ENCODE peak calls at places on chromosomes 7 and 10, in six cellular contexts. One of them, this sample, is unnamed.

GRCh38 chr10:24951201-24952145 is 933 bp downstream of the PRTFDC1 start:
- DNase-seq in epithelial cell of esophagus: no peak
- DNase-seq in endothelial cell of umbilical vein: peak; percentile 18
- DNase-seq in bronchial epithelial cell: no peak
- DNase-seq in GM23338: peak; percentile 86
- DNase-seq in GM12878: no peak
- DNase-seq in this sample: no peak

GRCh38 chr7:130756316-130756715 is 22.3 kb upstream of the KLF14 start:
- DNase-seq in bronchial epithelial cell: no peak
- DNase-seq in GM23338: no peak
- DNase-seq in endothelial cell of umbilical vein: no peak
- DNase-seq in epithelial cell of esophagus: no peak
- DNase-seq in GM12878: no peak
- DNase-seq in this sample: no peak

GRCh38 chr10:31197886-31198285 is 121.1 kb upstream of the ZEB1 start:
- DNase-seq in GM23338: no peak
- DNase-seq in GM12878: no peak
- DNase-seq in bronchial epithelial cell: peak; percentile 62
- DNase-seq in endothelial cell of umbilical vein: no peak
- DNase-seq in epithelial cell of esophagus: peak; percentile 52
- DNase-seq in this sample: no peak

GRCh38 chr10:69661414-69662172 is 31.5 kb downstream of the FAM241B start:
- DNase-seq in GM12878: no peak
- DNase-seq in endothelial cell of umbilical vein: no peak
- DNase-seq in bronchial epithelial cell: no peak
- DNase-seq in epithelial cell of esophagus: no peak
- DNase-seq in GM23338: no peak
- DNase-seq in this sample: no peak

GRCh38 chr7:67453981-67454380 is 457.3 kb downstream of the TYW1 start:
- DNase-seq in epithelial cell of esophagus: no peak
- DNase-seq in GM23338: no peak
- DNase-seq in endothelial cell of umbilical vein: no peak
- DNase-seq in GM12878: no peak
- DNase-seq in bronchial epithelial cell: no peak
- DNase-seq in this sample: no peak

GRCh38 chr10:132845041-132845551 is 59.1 kb upstream of the NKX6-2 start:
- DNase-seq in GM12878: no peak
- DNase-seq in endothelial cell of umbilical vein: no peak
- DNase-seq in bronchial epithelial cell: no peak
- DNase-seq in epithelial cell of esophagus: no peak
- DNase-seq in GM23338: no peak
- DNase-seq in this sample: no peak

GRCh38 chr10:50033481-50033880 is 34.3 kb upstream of the WASHC2A start:
- DNase-seq in GM23338: no peak
- DNase-seq in epithelial cell of esophagus: no peak
- DNase-seq in bronchial epithelial cell: no peak
- DNase-seq in GM12878: no peak
- DNase-seq in endothelial cell of umbilical vein: no peak
- DNase-seq in this sample: no peak

GRCh38 chr7:24197852-24198251 is 86.1 kb upstream of the NPY start:
- DNase-seq in GM12878: no peak
- DNase-seq in epithelial cell of esophagus: no peak
- DNase-seq in endothelial cell of umbilical vein: no peak
- DNase-seq in GM23338: no peak
- DNase-seq in bronchial epithelial cell: no peak
- DNase-seq in this sample: no peak

GRCh38 chr7:38292442-38292841 is 19.0 kb upstream of the TARP start:
- DNase-seq in endothelial cell of umbilical vein: no peak
- DNase-seq in GM12878: no peak
- DNase-seq in GM23338: no peak
- DNase-seq in bronchial epithelial cell: no peak
- DNase-seq in epithelial cell of esophagus: peak; percentile 5
- DNase-seq in this sample: no peak

GRCh38 chr10:33416209-33416608 is 81.7 kb upstream of the NRP1 start:
- DNase-seq in bronchial epithelial cell: no peak
- DNase-seq in GM23338: no peak
- DNase-seq in endothelial cell of umbilical vein: no peak
- DNase-seq in epithelial cell of esophagus: no peak
- DNase-seq in GM12878: no peak
- DNase-seq in this sample: no peak

GRCh38 chr10:60170250-60170649 is 219.4 kb downstream of the ANK3 start:
- DNase-seq in GM12878: no peak
- DNase-seq in epithelial cell of esophagus: peak; percentile 80
- DNase-seq in bronchial epithelial cell: peak; percentile 77
- DNase-seq in GM23338: no peak
- DNase-seq in endothelial cell of umbilical vein: no peak
- DNase-seq in this sample: peak; percentile 4

GRCh38 chr7:76191783-76192240 is 9.9 kb upstream of the SRRM3 start:
- DNase-seq in endothelial cell of umbilical vein: peak; percentile 7
- DNase-seq in bronchial epithelial cell: peak; percentile 42
- DNase-seq in GM12878: no peak
- DNase-seq in epithelial cell of esophagus: peak; percentile 28
- DNase-seq in GM23338: peak; percentile 93
- DNase-seq in this sample: peak; percentile 27

GRCh38 chr7:2982831-2983230 is 60.8 kb downstream of the CARD11 start:
- DNase-seq in bronchial epithelial cell: no peak
- DNase-seq in endothelial cell of umbilical vein: no peak
- DNase-seq in GM23338: no peak
- DNase-seq in epithelial cell of esophagus: no peak
- DNase-seq in GM12878: no peak
- DNase-seq in this sample: no peak

GRCh38 chr7:68770649-68771048 is 827.6 kb upstream of the AUTS2 start:
- DNase-seq in GM12878: no peak
- DNase-seq in epithelial cell of esophagus: no peak
- DNase-seq in bronchial epithelial cell: no peak
- DNase-seq in endothelial cell of umbilical vein: no peak
- DNase-seq in GM23338: no peak
- DNase-seq in this sample: no peak

GRCh38 chr7:47721670-47722069 is 139.8 kb upstream of the TNS3 start:
- DNase-seq in GM23338: peak; percentile 59
- DNase-seq in GM12878: no peak
- DNase-seq in endothelial cell of umbilical vein: no peak
- DNase-seq in epithelial cell of esophagus: peak; percentile 19
- DNase-seq in bronchial epithelial cell: no peak
- DNase-seq in this sample: no peak

GRCh38 chr10:75532253-75532924 is 101.0 kb downstream of the LRMDA start:
- DNase-seq in endothelial cell of umbilical vein: no peak
- DNase-seq in GM23338: no peak
- DNase-seq in bronchial epithelial cell: peak; percentile 82
- DNase-seq in epithelial cell of esophagus: peak; percentile 80
- DNase-seq in GM12878: no peak
- DNase-seq in this sample: peak; percentile 25

GRCh38 chr10:112115781-112116385 is 67.7 kb downstream of the GPAM start:
- DNase-seq in GM12878: no peak
- DNase-seq in epithelial cell of esophagus: peak; percentile 22
- DNase-seq in bronchial epithelial cell: peak; percentile 13
- DNase-seq in GM23338: peak; percentile 77
- DNase-seq in endothelial cell of umbilical vein: peak; percentile 27
- DNase-seq in this sample: peak; percentile 63

GRCh38 chr7:32347244-32347828 is 142.8 kb downstream of the LSM5 start:
- DNase-seq in endothelial cell of umbilical vein: peak; percentile 40
- DNase-seq in epithelial cell of esophagus: peak; percentile 30
- DNase-seq in GM12878: no peak
- DNase-seq in GM23338: peak; percentile 55
- DNase-seq in bronchial epithelial cell: peak; percentile 13
- DNase-seq in this sample: peak; percentile 26

GRCh38 chr10:102930720-102931119 is 12.6 kb downstream of the CNNM2 start:
- DNase-seq in GM23338: no peak
- DNase-seq in epithelial cell of esophagus: no peak
- DNase-seq in GM12878: no peak
- DNase-seq in bronchial epithelial cell: no peak
- DNase-seq in endothelial cell of umbilical vein: no peak
- DNase-seq in this sample: no peak

GRCh38 chr7:159119026-159119741 is 25.5 kb downstream of the VIPR2 start:
- DNase-seq in GM23338: no peak
- DNase-seq in bronchial epithelial cell: no peak
- DNase-seq in GM12878: no peak
- DNase-seq in endothelial cell of umbilical vein: no peak
- DNase-seq in epithelial cell of esophagus: no peak
- DNase-seq in this sample: no peak

GRCh38 chr7:40918701-40919271 is 784.0 kb downstream of the SUGCT start:
- DNase-seq in epithelial cell of esophagus: peak; percentile 89
- DNase-seq in GM12878: no peak
- DNase-seq in endothelial cell of umbilical vein: no peak
- DNase-seq in GM23338: no peak
- DNase-seq in bronchial epithelial cell: peak; percentile 86
- DNase-seq in this sample: peak; percentile 16

GRCh38 chr10:110868981-110869380 is 2.7 kb upstream of the PDCD4 start:
- DNase-seq in bronchial epithelial cell: no peak
- DNase-seq in endothelial cell of umbilical vein: no peak
- DNase-seq in epithelial cell of esophagus: no peak
- DNase-seq in GM23338: no peak
- DNase-seq in GM12878: no peak
- DNase-seq in this sample: no peak

GRCh38 chr7:114929570-114929969 is 7.7 kb downstream of the MDFIC start:
- DNase-seq in endothelial cell of umbilical vein: no peak
- DNase-seq in epithelial cell of esophagus: no peak
- DNase-seq in GM23338: no peak
- DNase-seq in GM12878: no peak
- DNase-seq in bronchial epithelial cell: no peak
- DNase-seq in this sample: no peak

GRCh38 chr10:73601486-73601921 is 10.4 kb upstream of the USP54 start:
- DNase-seq in GM12878: no peak
- DNase-seq in epithelial cell of esophagus: peak; percentile 99
- DNase-seq in endothelial cell of umbilical vein: peak; percentile 69
- DNase-seq in GM23338: peak; percentile 49
- DNase-seq in bronchial epithelial cell: peak; percentile 99
- DNase-seq in this sample: peak; percentile 87

GRCh38 chr7:23377134-23377533 is 78.0 kb downstream of the MALSU1 start:
- DNase-seq in GM12878: no peak
- DNase-seq in epithelial cell of esophagus: peak; percentile 77
- DNase-seq in GM23338: no peak
- DNase-seq in bronchial epithelial cell: peak; percentile 87
- DNase-seq in endothelial cell of umbilical vein: peak; percentile 88
- DNase-seq in this sample: peak; percentile 19

GRCh38 chr7:27188666-27189559 is 3.9 kb upstream of the HOXA11 start:
- DNase-seq in GM12878: no peak
- DNase-seq in GM23338: peak; percentile 71
- DNase-seq in bronchial epithelial cell: no peak
- DNase-seq in endothelial cell of umbilical vein: peak; percentile 81
- DNase-seq in epithelial cell of esophagus: no peak
- DNase-seq in this sample: no peak

GRCh38 chr10:86688398-86688921 is 20.1 kb downstream of the LDB3 start:
- DNase-seq in bronchial epithelial cell: peak; percentile 58
- DNase-seq in endothelial cell of umbilical vein: peak; percentile 52
- DNase-seq in GM23338: peak; percentile 85
- DNase-seq in GM12878: no peak
- DNase-seq in epithelial cell of esophagus: peak; percentile 74
- DNase-seq in this sample: peak; percentile 60

GRCh38 chr10:69730251-69731156 is 71.2 kb upstream of the COL13A1 start:
- DNase-seq in endothelial cell of umbilical vein: no peak
- DNase-seq in epithelial cell of esophagus: peak; percentile 52
- DNase-seq in GM12878: no peak
- DNase-seq in bronchial epithelial cell: peak; percentile 57
- DNase-seq in GM23338: no peak
- DNase-seq in this sample: no peak

GRCh38 chr10:17544465-17544864 is 72.7 kb downstream of the HACD1 start:
- DNase-seq in endothelial cell of umbilical vein: no peak
- DNase-seq in GM23338: no peak
- DNase-seq in GM12878: no peak
- DNase-seq in bronchial epithelial cell: peak; percentile 5
- DNase-seq in epithelial cell of esophagus: no peak
- DNase-seq in this sample: no peak

GRCh38 chr7:30162622-30163124 is 27.9 kb downstream of the MTURN start:
- DNase-seq in bronchial epithelial cell: peak; percentile 92
- DNase-seq in GM23338: no peak
- DNase-seq in epithelial cell of esophagus: peak; percentile 86
- DNase-seq in GM12878: no peak
- DNase-seq in endothelial cell of umbilical vein: peak; percentile 65
- DNase-seq in this sample: peak; percentile 82
- TF ChIP-seq CTCF in bronchial epithelial cell: no peak
- TF ChIP-seq CTCF in GM23338: no peak
- TF ChIP-seq CTCF in epithelial cell of esophagus: no peak
- TF ChIP-seq CTCF in GM12878: no peak
- TF ChIP-seq CTCF in endothelial cell of umbilical vein: no peak
- TF ChIP-seq CTCF in this sample: no peak

DNA sequence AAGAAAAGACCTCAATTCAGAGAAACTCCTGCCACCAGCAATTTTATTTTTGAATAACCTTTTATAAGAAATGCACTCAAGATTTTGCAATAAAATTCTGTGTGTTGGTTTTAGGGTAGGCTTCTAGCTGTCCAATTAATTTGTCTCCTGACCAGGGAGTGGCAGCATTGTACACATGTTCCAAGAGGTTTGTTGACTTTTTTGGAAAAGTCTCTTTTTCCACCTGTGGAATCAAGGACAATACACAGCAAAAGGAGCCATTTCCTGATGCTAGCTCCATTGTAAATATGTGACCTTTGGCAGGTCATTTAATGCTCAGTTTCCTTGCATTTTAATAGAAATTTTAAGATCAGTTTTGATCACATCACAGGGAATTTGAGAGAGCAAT is 1.8 kb downstream of the GIMAP5 start:
- DNase-seq in GM12878: no peak
- DNase-seq in epithelial cell of esophagus: no peak
- DNase-seq in endothelial cell of umbilical vein: no peak
- DNase-seq in GM23338: no peak
- DNase-seq in bronchial epithelial cell: no peak
- DNase-seq in this sample: no peak
- TF ChIP-seq CTCF in GM12878: peak; percentile 21
- TF ChIP-seq CTCF in epithelial cell of esophagus: no peak
- TF ChIP-seq CTCF in endothelial cell of umbilical vein: no peak
- TF ChIP-seq CTCF in GM23338: no peak
- TF ChIP-seq CTCF in bronchial epithelial cell: no peak
- TF ChIP-seq CTCF in this sample: peak; percentile 3

DNA sequence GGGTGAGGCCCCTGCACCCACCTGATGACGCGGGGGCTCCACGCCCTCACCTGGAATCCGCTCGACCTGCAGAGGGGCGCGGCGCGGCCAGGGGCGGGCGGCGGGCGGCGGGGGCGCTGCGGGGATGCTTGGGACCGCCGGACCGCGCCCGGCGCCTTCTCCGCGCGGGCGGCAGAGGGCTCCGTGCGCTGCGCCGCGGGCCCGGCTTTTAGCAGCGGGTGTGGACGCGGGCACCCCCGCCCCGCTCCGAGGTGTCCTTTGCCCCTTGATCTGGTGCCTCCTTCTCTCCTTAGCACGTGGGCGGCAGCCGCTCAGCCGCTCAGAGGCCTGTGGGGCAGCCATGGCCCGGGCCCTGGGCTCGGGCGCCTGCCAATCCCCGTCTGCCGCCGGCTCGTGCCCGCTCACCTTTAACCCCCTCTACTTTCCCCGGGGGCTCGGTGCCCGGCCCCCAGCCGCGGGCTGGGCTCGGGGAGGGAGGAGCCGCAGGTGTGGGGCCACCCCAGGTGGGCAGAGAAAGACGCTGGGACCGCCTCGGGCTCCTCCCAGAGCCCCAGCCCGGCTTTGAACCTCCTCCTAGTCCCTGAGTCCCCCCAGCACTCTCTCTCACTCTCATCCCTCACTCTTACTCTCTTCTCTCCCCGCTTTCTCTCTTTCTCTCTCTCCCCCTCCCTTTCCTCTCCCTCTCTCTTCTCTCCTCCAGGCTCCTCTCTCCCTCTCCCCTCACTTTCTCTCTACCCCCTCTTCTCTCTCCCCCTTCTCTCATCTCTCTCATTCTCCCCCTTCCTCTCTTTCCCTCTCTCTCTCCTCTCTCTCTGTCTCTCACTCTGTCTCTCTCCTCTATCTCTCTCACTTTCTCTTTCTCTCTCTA is 19.7 kb upstream of the VPS37D start:
- DNase-seq in bronchial epithelial cell: no peak
- DNase-seq in epithelial cell of esophagus: no peak
- DNase-seq in GM23338: peak; percentile 62
- DNase-seq in GM12878: no peak
- DNase-seq in endothelial cell of umbilical vein: no peak
- DNase-seq in this sample: no peak
- TF ChIP-seq CTCF in bronchial epithelial cell: peak; percentile 14
- TF ChIP-seq CTCF in epithelial cell of esophagus: no peak
- TF ChIP-seq CTCF in GM23338: no peak
- TF ChIP-seq CTCF in GM12878: no peak
- TF ChIP-seq CTCF in endothelial cell of umbilical vein: no peak
- TF ChIP-seq CTCF in this sample: peak; percentile 63

GRCh38 chr10:28679941-28680752 is 2.8 kb downstream of the BAMBI start:
- DNase-seq in endothelial cell of umbilical vein: peak; percentile 57
- DNase-seq in GM23338: no peak
- DNase-seq in GM12878: no peak
- DNase-seq in bronchial epithelial cell: no peak
- DNase-seq in epithelial cell of esophagus: no peak
- DNase-seq in this sample: no peak
- TF ChIP-seq CTCF in endothelial cell of umbilical vein: peak; percentile 52
- TF ChIP-seq CTCF in GM23338: no peak
- TF ChIP-seq CTCF in GM12878: no peak
- TF ChIP-seq CTCF in bronchial epithelial cell: peak; percentile 7
- TF ChIP-seq CTCF in epithelial cell of esophagus: peak; percentile 23
- TF ChIP-seq CTCF in this sample: no peak